ENCODE peak calls at places on chromosomes 2 and 18, in six cellular contexts. One of them, this sample, is unnamed.

GRCh38 chr2:83081835-83082522 is 1377.1 kb downstream of the SUCLG1 start:
- DNase-seq in astrocyte: peak
- DNase-seq in neural progenitor cell: no peak
- DNase-seq in OCI-LY7: no peak
- DNase-seq in left ventricle myocardium inferior: no peak
- DNase-seq in foreskin fibroblast: peak
- DNase-seq in this sample: peak

GRCh38 chr2:74553892-74554820 is at the start of the genes DOK1 and LOXL3:
- DNase-seq in foreskin fibroblast: peak
- DNase-seq in left ventricle myocardium inferior: peak
- DNase-seq in neural progenitor cell: peak
- DNase-seq in astrocyte: peak
- DNase-seq in OCI-LY7: peak
- DNase-seq in this sample: peak

GRCh38 chr2:20897047-20897446 is 74.1 kb upstream of the LDAH start:
- DNase-seq in OCI-LY7: no peak
- DNase-seq in foreskin fibroblast: no peak
- DNase-seq in astrocyte: no peak
- DNase-seq in neural progenitor cell: no peak
- DNase-seq in left ventricle myocardium inferior: no peak
- DNase-seq in this sample: no peak

GRCh38 chr2:175228179-175228578 is 46.7 kb upstream of the ATP5MC3 start:
- DNase-seq in astrocyte: no peak
- DNase-seq in neural progenitor cell: no peak
- DNase-seq in foreskin fibroblast: no peak
- DNase-seq in OCI-LY7: no peak
- DNase-seq in left ventricle myocardium inferior: no peak
- DNase-seq in this sample: no peak

GRCh38 chr2:204550738-204551137 is 5.5 kb downstream of the PARD3B start:
- DNase-seq in OCI-LY7: no peak
- DNase-seq in neural progenitor cell: no peak
- DNase-seq in astrocyte: peak
- DNase-seq in foreskin fibroblast: peak
- DNase-seq in left ventricle myocardium inferior: no peak
- DNase-seq in this sample: peak

GRCh38 chr2:158779621-158780020 is 15.5 kb upstream of the DAPL1 start:
- DNase-seq in left ventricle myocardium inferior: no peak
- DNase-seq in neural progenitor cell: no peak
- DNase-seq in foreskin fibroblast: no peak
- DNase-seq in astrocyte: no peak
- DNase-seq in OCI-LY7: no peak
- DNase-seq in this sample: no peak

GRCh38 chr2:26363323-26363722 is 16.7 kb upstream of the ADGRF3 start:
- DNase-seq in OCI-LY7: no peak
- DNase-seq in astrocyte: peak
- DNase-seq in neural progenitor cell: no peak
- DNase-seq in foreskin fibroblast: peak
- DNase-seq in left ventricle myocardium inferior: no peak
- DNase-seq in this sample: peak

GRCh38 chr18:36402765-36403396 is 105.4 kb downstream of the FHOD3 start:
- DNase-seq in foreskin fibroblast: peak
- DNase-seq in neural progenitor cell: no peak
- DNase-seq in OCI-LY7: no peak
- DNase-seq in left ventricle myocardium inferior: peak
- DNase-seq in astrocyte: peak
- DNase-seq in this sample: no peak

GRCh38 chr2:14944562-14945346 is 312.2 kb downstream of the LRATD1 start:
- DNase-seq in astrocyte: peak
- DNase-seq in left ventricle myocardium inferior: no peak
- DNase-seq in neural progenitor cell: peak
- DNase-seq in OCI-LY7: peak
- DNase-seq in foreskin fibroblast: no peak
- DNase-seq in this sample: peak

GRCh38 chr2:205706769-205707375 is 24.6 kb downstream of the NRP2 start:
- DNase-seq in neural progenitor cell: no peak
- DNase-seq in left ventricle myocardium inferior: peak
- DNase-seq in OCI-LY7: peak
- DNase-seq in astrocyte: peak
- DNase-seq in foreskin fibroblast: peak
- DNase-seq in this sample: peak

GRCh38 chr2:157413342-157414035 is 30.4 kb downstream of the CYTIP start:
- DNase-seq in OCI-LY7: no peak
- DNase-seq in left ventricle myocardium inferior: no peak
- DNase-seq in astrocyte: no peak
- DNase-seq in neural progenitor cell: no peak
- DNase-seq in foreskin fibroblast: no peak
- DNase-seq in this sample: no peak

GRCh38 chr18:57352271-57352701 is at the start of gene ST8SIA3:
- DNase-seq in astrocyte: no peak
- DNase-seq in OCI-LY7: no peak
- DNase-seq in foreskin fibroblast: no peak
- DNase-seq in left ventricle myocardium inferior: no peak
- DNase-seq in neural progenitor cell: peak
- DNase-seq in this sample: no peak

GRCh38 chr2:155747531-155747930 is 585.0 kb downstream of the NR4A2 start:
- DNase-seq in foreskin fibroblast: no peak
- DNase-seq in left ventricle myocardium inferior: no peak
- DNase-seq in astrocyte: no peak
- DNase-seq in OCI-LY7: no peak
- DNase-seq in neural progenitor cell: no peak
- DNase-seq in this sample: no peak

GRCh38 chr2:18265614-18266013 is 294.8 kb downstream of the RDH14 start:
- DNase-seq in neural progenitor cell: no peak
- DNase-seq in left ventricle myocardium inferior: no peak
- DNase-seq in foreskin fibroblast: no peak
- DNase-seq in OCI-LY7: no peak
- DNase-seq in astrocyte: no peak
- DNase-seq in this sample: no peak

GRCh38 chr2:174681983-174682577 is 82.2 kb downstream of the CHRNA1 start:
- DNase-seq in astrocyte: no peak
- DNase-seq in foreskin fibroblast: no peak
- DNase-seq in neural progenitor cell: peak
- DNase-seq in left ventricle myocardium inferior: peak
- DNase-seq in OCI-LY7: no peak
- DNase-seq in this sample: peak

GRCh38 chr2:99072556-99072955 is 69.0 kb upstream of the C2orf15 start:
- DNase-seq in OCI-LY7: no peak
- DNase-seq in left ventricle myocardium inferior: no peak
- DNase-seq in astrocyte: no peak
- DNase-seq in foreskin fibroblast: no peak
- DNase-seq in neural progenitor cell: no peak
- DNase-seq in this sample: peak

DNA sequence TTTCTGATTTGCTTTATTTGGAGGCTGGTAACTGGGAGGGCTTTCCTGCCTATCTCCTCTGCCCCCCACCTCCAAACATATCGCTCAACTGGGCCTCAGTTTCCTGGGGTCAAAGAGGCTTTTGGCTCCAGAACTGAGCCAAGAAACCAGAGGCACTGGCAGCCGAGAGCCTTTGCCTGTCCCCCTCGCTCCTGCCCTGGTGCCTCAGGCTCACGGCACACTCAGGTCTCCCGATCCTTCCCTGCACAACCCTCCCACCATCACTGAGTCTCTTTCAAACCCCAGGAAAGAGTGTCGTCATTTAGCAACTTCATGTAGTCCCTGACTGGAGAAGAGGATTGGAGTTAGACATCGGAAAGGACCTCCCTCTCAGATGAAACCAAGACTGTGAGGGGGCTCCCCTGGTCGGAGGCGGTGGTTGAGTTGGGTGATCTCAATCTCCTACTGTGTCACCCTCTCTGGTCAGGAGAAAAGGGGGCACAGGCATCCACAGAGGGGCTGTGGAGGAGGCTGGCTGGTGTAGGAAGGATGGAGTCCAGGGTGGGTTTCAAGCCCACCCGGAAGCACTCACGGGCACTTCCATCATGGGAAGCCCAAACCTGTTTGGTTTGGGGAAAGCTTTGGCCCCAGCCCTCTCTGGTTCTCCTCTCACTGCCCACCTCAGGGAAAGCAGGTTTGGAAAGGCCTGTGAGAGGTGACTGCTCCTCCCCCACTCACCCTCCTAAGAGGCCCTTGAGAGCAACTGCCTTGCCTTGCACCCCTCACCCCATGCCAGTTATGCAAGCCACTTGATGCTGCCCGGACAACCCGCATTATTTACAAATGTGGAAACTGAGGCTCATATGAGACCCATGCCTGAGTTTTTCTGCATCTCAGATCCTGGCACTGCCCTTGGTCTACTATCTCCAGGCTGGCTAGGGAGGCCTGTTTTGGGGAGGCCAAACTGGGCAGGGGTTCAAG is 62.3 kb downstream of the TNS1 start:
- DNase-seq in foreskin fibroblast: no peak
- DNase-seq in OCI-LY7: no peak
- DNase-seq in neural progenitor cell: no peak
- DNase-seq in left ventricle myocardium inferior: no peak
- DNase-seq in astrocyte: no peak
- DNase-seq in this sample: no peak
- H3K4me3 ChIP-seq in foreskin fibroblast: no peak
- H3K4me3 ChIP-seq in OCI-LY7: no peak
- H3K4me3 ChIP-seq in neural progenitor cell: no peak
- H3K4me3 ChIP-seq in left ventricle myocardium inferior: peak
- H3K4me3 ChIP-seq in astrocyte: peak
- H3K4me3 ChIP-seq in this sample: no peak

GRCh38 chr2:231189571-231190495 is 8.6 kb upstream of the ARMC9 start:
- DNase-seq in OCI-LY7: no peak
- DNase-seq in foreskin fibroblast: peak
- DNase-seq in neural progenitor cell: peak
- DNase-seq in left ventricle myocardium inferior: peak
- DNase-seq in astrocyte: no peak
- DNase-seq in this sample: no peak

GRCh38 chr2:231189171-231189530 is 9.3 kb upstream of the ARMC9 start:
- DNase-seq in neural progenitor cell: no peak
- DNase-seq in foreskin fibroblast: no peak
- DNase-seq in left ventricle myocardium inferior: no peak
- DNase-seq in astrocyte: no peak
- DNase-seq in OCI-LY7: no peak
- DNase-seq in this sample: no peak

GRCh38 chr2:231193216-231193615 is 5.2 kb upstream of the ARMC9 start:
- DNase-seq in foreskin fibroblast: no peak
- DNase-seq in OCI-LY7: no peak
- DNase-seq in left ventricle myocardium inferior: no peak
- DNase-seq in astrocyte: no peak
- DNase-seq in neural progenitor cell: no peak
- DNase-seq in this sample: no peak

GRCh38 chr2:231190531-231191197 is 7.8 kb upstream of the ARMC9 start:
- DNase-seq in astrocyte: peak
- DNase-seq in left ventricle myocardium inferior: peak
- DNase-seq in foreskin fibroblast: no peak
- DNase-seq in neural progenitor cell: peak
- DNase-seq in OCI-LY7: no peak
- DNase-seq in this sample: peak

DNA sequence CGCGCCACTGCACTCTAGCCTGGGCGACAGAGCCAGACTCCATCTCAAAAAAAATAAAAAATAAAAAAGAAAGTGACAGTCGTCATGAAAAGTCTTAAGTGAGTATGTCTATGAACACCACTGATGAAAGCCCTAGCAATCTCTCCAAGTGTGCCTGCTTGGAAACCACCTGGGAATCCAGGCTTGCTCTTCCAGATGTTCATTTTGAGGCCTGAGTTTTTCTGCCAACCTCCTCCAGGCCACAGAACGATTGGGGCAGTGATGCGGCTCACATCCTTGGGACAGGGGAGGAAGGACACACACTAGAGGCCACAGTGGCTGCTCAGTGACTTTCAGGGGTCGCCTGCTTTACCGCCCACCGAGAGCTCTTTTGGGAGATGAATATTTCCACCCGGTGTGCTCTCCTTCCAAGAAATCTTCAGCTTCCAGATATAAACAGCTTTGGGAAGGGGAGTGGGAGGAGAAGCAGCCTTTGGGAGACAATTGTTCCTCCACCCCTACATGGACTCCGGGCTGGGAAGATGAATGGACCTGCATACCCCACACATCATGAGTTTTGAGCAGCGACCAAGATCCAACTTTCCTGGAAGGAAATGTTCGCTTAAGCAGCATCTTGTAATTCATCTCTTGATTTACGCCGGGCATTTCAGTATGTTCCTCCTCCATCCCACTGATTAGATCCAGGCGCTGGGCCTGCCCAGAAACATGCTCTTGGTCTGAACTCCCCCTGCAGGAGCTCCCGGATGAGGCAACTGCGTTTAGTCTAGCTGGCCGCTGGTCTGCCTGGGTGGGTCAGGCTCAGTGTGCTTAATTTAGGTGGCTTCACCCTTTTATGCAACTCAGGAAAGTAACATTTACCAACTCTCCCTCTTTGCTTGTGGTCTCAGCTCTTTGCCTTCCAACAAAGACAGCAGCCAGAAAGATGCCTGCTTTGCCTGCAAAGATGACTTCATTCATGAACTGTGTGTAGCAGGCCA is 6.2 kb upstream of the ARMC9 start:
- DNase-seq in neural progenitor cell: peak
- DNase-seq in left ventricle myocardium inferior: peak
- DNase-seq in OCI-LY7: peak
- DNase-seq in foreskin fibroblast: peak
- DNase-seq in astrocyte: peak
- DNase-seq in this sample: peak
- TF ChIP-seq CTCF in neural progenitor cell: peak
- TF ChIP-seq CTCF in left ventricle myocardium inferior: peak
- TF ChIP-seq CTCF in OCI-LY7: peak
- TF ChIP-seq CTCF in foreskin fibroblast: peak
- TF ChIP-seq CTCF in astrocyte: peak
- TF ChIP-seq CTCF in this sample: peak

GRCh38 chr2:71156531-71156930 is 26.1 kb downstream of the MPHOSPH10 start:
- DNase-seq in astrocyte: no peak
- DNase-seq in foreskin fibroblast: peak
- DNase-seq in neural progenitor cell: no peak
- DNase-seq in left ventricle myocardium inferior: no peak
- DNase-seq in OCI-LY7: no peak
- DNase-seq in this sample: peak
- H3K4me3 ChIP-seq in astrocyte: no peak
- H3K4me3 ChIP-seq in foreskin fibroblast: peak
- H3K4me3 ChIP-seq in neural progenitor cell: no peak
- H3K4me3 ChIP-seq in left ventricle myocardium inferior: peak
- H3K4me3 ChIP-seq in OCI-LY7: no peak
- H3K4me3 ChIP-seq in this sample: no peak

DNA sequence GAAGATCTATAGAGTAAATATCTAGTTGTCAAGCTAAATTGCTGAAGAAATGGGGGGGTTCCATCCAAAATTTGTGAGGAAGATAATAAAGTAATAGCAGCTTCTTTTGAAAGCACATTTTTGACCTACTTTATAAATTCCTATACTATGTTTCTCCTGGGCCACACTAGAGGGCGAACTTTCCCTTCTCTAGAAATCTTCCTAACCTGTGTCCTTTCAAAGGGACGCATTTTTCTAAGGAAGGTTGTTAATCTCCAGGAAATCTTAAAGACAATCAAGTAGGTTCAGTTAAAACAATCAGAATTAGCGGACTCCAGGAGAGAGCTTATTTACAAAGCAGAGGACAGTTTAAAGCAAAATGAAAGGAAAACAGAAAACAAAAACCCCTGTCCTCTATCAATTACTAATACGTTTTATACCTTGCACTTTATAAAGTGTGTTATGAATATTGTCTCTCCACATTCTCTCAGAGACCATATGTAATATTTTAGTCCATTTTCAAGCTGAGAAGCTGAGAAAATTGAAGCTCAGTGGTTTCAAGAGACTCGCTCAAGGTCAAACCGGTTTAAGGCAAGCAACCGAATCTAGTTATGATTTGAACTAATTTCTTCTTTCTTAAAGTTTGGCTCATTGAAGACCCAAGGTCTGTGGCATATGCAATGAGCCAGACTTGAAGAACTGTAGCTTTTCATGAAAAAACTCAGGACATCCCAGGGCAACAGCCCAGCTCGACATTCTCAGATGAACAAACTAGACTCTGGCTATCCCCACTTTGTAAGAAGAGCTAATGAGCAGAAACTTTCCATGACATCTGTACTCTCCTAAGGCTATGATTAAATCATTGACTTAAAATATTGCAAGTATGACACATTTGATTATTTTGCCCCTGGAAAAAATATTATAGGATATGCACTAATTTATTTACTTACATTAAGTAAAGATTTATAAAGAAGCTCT is 273.6 kb downstream of the PAX3 start:
- DNase-seq in foreskin fibroblast: peak
- DNase-seq in neural progenitor cell: peak
- DNase-seq in OCI-LY7: peak
- DNase-seq in left ventricle myocardium inferior: no peak
- DNase-seq in astrocyte: peak
- DNase-seq in this sample: peak
- TF ChIP-seq CTCF in foreskin fibroblast: peak
- TF ChIP-seq CTCF in neural progenitor cell: peak
- TF ChIP-seq CTCF in OCI-LY7: peak
- TF ChIP-seq CTCF in left ventricle myocardium inferior: peak
- TF ChIP-seq CTCF in astrocyte: peak
- TF ChIP-seq CTCF in this sample: peak

This sample was measured in epithelial cell of esophagus.